ENCODE peak calls at places on chromosome 16, in nine cellular contexts. B is lung; M is adrenal gland; H is tibial nerve; Z is fibroblast of lung; O is testis; K is CD8-positive, alpha-beta memory T cell; F is CD8-positive, alpha-beta T cell; C is heart left ventricle. L is an unnamed sample. For H3K9me3, the result is how much of the 10 kb centered on the place peaks cover.

GRCh38 chr16:88917915-88918627 is 51.6 kb upstream of the PABPN1L start:
- DNase-seq in B (no peak), M (no peak), O (no peak), K (no peak), C (no peak), H (no peak), F (no peak), Z (no peak), L (no peak)

GRCh38 chr16:85200471-85201278 is 88.4 kb upstream of the CIBAR2 start:
- DNase-seq in H (no peak), C (no peak), Z (no peak), F (no peak), M (peak), B (no peak), O (no peak), K (no peak), L (no peak)

GRCh38 chr16:9316008-9316407 is 224.6 kb downstream of the HAPSTR1 start:
- DNase-seq in O (no peak), K (no peak), H (no peak), C (no peak), F (no peak), Z (no peak), B (no peak), M (no peak), L (no peak)

GRCh38 chr16:76531236-76531635 is 254.0 kb downstream of the CNTNAP4 start:
- DNase-seq in M (no peak), H (no peak), K (no peak), O (no peak), Z (no peak), B (no peak), F (no peak), C (no peak), L (no peak)

GRCh38 chr16:89286096-89286495 is 68.6 kb downstream of the ZNF778 start:
- DNase-seq in F (no peak), C (no peak), Z (no peak), B (no peak), O (no peak), H (no peak), M (no peak), K (no peak), L (no peak)

GRCh38 chr16:15770107-15770506 is 86.7 kb downstream of the MYH11 start:
- DNase-seq in H (no peak), O (peak), C (peak), B (no peak), Z (peak), F (no peak), K (no peak), M (peak), L (no peak)

GRCh38 chr16:48003226-48003907 is 152.4 kb downstream of the ABCC12 start:
- DNase-seq in M (no peak), Z (no peak), H (no peak), O (no peak), B (no peak), F (no peak), C (no peak), K (no peak), L (no peak)

GRCh38 chr16:11080999-11081630 is 136.8 kb downstream of the CLEC16A start:
- DNase-seq in Z (no peak), F (no peak), B (no peak), O (no peak), H (no peak), K (no peak), M (no peak), C (peak), L (no peak)

GRCh38 chr16:23869052-23869451 is 33.3 kb downstream of the PRKCB start:
- DNase-seq in O (no peak), M (no peak), Z (no peak), C (no peak), H (no peak), K (no peak), F (peak), B (no peak), L (no peak)

GRCh38 chr16:53692146-53692545 is 11.5 kb downstream of the RPGRIP1L start:
- DNase-seq in C (no peak), O (no peak), M (no peak), K (no peak), B (no peak), Z (no peak), F (no peak), H (no peak), L (no peak)

GRCh38 chr16:77789646-77790370 is 1.4 kb downstream of the VAT1L start:
- DNase-seq in F (no peak), M (no peak), K (no peak), Z (no peak), O (no peak), C (no peak), H (no peak), B (no peak), L (no peak)

GRCh38 chr16:78748471-78748929 is 649.0 kb downstream of the WWOX start:
- DNase-seq in O (no peak), M (no peak), H (no peak), C (no peak), Z (no peak), K (no peak), F (no peak), B (no peak), L (no peak)

GRCh38 chr16:58638148-58639036 is 8.8 kb upstream of the CNOT1 start:
- DNase-seq in O (peak), H (no peak), F (no peak), B (no peak), K (no peak), Z (peak), M (peak), C (peak), L (peak)

GRCh38 chr16:61366006-61366405 is 670.2 kb downstream of the CDH8 start:
- DNase-seq in H (no peak), Z (no peak), M (no peak), F (no peak), B (no peak), O (no peak), K (no peak), C (no peak), L (no peak)
- H3K4me3 ChIP-seq in H (no peak), Z (no peak), M (no peak), F (no peak), B (no peak), O (no peak), K (no peak), C (no peak), L (no peak)

GRCh38 chr16:57042157-57043111 is 49.9 kb upstream of the CPNE2 start:
- DNase-seq in H (no peak), C (no peak), Z (peak), K (peak), F (peak), B (no peak), M (peak), O (no peak), L (no peak)

GRCh38 chr16:57048095-57048494 is 44.3 kb upstream of the CPNE2 start:
- DNase-seq in H (no peak), K (no peak), B (no peak), Z (no peak), O (no peak), F (no peak), C (no peak), M (no peak), L (no peak)

GRCh38 chr16:57044931-57045693 is 47.3 kb upstream of the CPNE2 start:
- DNase-seq in M (no peak), Z (no peak), K (no peak), H (no peak), O (no peak), B (no peak), F (no peak), C (no peak), L (no peak)

GRCh38 chr16:57043248-57043647 is 49.1 kb upstream of the CPNE2 start:
- DNase-seq in B (no peak), F (no peak), H (no peak), O (no peak), Z (no peak), M (no peak), C (no peak), K (no peak), L (no peak)

DNA sequence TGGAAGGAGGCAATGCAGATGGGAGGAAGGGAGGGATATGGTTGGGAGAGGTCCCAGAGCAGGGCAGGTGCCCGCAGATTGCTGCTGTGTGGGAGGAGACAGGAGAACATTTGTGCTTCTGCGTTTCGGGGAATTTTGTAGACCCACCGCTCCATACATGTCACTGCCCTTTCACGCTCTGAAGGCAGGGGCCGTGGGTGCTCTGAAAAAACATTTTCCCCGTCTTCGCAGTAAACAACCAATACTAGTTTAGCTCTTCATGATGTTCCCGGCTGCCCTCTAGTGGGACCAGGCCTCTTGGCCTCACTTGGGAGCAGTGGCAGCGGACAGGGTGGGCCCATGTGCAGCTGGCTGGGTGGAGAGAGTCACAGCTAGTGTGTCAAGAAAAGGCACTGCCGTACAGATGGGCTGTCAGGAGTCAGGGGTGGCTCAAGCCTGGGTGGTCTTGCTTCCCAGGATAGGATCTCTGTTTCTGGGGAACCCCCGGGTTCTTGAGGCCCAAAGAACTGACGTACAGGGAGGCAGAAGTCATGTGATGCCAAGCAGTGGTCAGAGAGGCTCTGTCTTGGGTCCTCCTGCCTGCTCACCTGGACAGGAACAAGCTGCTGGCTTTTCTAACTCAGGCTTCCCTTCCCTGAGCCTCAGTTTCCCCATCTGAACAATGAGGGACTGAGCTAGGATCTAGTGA is 46.5 kb upstream of the CPNE2 start:
- DNase-seq in H (peak), C (peak), K (no peak), O (peak), Z (peak), B (no peak), F (peak), M (no peak), L (no peak)
- H3K9me3 ChIP-seq in H (under half), C (under half), K (under half), O (under half), Z (under half), B (under half), F (under half), M (under half), L (under half)

DNA sequence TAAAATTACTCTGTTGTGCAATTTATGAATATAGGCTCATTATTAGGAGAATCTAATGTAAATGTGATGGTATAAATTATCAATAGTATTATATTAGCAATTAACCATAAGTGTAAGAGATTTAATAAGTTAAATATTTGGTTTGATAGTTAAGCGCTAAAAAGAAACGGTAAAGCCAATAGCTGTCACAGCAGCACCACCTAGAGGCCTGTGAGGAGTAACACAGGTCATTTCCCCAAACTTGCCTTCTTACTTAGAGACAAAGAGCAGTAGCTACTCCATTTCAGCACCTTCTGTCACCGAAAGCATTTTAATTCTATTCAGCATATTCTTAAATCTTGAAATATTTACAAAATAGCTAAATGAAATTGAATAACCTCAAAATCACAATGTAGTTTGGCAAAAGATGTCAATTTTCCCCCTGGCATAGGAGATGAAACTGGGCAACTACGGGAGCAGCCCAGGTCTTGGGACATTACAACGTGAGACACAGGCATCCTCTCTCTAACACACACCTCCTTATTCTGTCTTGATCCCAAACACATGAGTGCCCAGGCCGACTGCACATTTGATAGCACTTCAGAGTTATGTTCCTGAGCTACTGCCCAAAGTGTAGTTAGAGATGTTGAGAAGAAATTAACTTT is 14.3 kb upstream of the DYNLRB2 start:
- DNase-seq in B (no peak), M (peak), Z (peak), O (peak), K (peak), C (no peak), F (peak), H (no peak), L (no peak)
- H3K4me3 ChIP-seq in B (no peak), M (no peak), Z (no peak), O (no peak), K (no peak), C (no peak), F (no peak), H (no peak), L (no peak)

GRCh38 chr16:64657316-64658011 is 464.4 kb downstream of the CDH11 start:
- DNase-seq in B (no peak), C (no peak), K (no peak), O (no peak), Z (peak), F (no peak), H (no peak), M (no peak), L (no peak)
- H3K9me3 ChIP-seq in B (under half), C (under half), K (under half), O (under half), Z (under half), F (under half), H (under half), M (under half), L (under half)

GRCh38 chr16:2697401-2697948 is 15.2 kb downstream of the KCTD5 start:
- DNase-seq in F (no peak), O (no peak), H (no peak), M (no peak), K (no peak), Z (no peak), B (no peak), C (no peak), L (no peak)
- H3K4me3 ChIP-seq in F (no peak), O (no peak), H (no peak), M (no peak), K (no peak), Z (no peak), B (no peak), C (no peak), L (no peak)